ENCODE peak calls at places on chromosomes 2 and 18, in six cellular contexts. Q is HepG2, V is IMR-90, Y is neuronal stem cell, A is HCT116, U is OCI-LY7. X is an unnamed sample.

GRCh38 chr2:190551928-190552327 is 17.4 kb upstream of the NEMP2 start:
- DNase-seq in Q (no peak), V (no peak), Y (no peak), A (no peak), U (no peak), X (no peak)

GRCh38 chr2:203951366-203951902 is 14.9 kb downstream of the ICOS start:
- DNase-seq in Q (no peak), V (no peak), Y (no peak), A (no peak), U (peak; percentile 7), X (no peak)

GRCh38 chr2:238561230-238561629 is 134.5 kb downstream of the ASB1 start:
- DNase-seq in Q (peak; percentile 40), V (no peak), Y (no peak), A (no peak), U (no peak), X (peak; percentile 13)

GRCh38 chr2:27122791-27123190 is 824 bp upstream of the ABHD1 start:
- DNase-seq in Q (no peak), V (no peak), Y (no peak), A (no peak), U (no peak), X (no peak)

GRCh38 chr18:49529596-49529995 is 32.3 kb upstream of the LIPG start:
- DNase-seq in Q (no peak), V (no peak), Y (no peak), A (no peak), U (no peak), X (no peak)

GRCh38 chr2:12340164-12340563 is 376.6 kb upstream of the TRIB2 start:
- DNase-seq in Q (no peak), V (peak; percentile 87), Y (no peak), A (no peak), U (no peak), X (peak; percentile 79)

GRCh38 chr2:137048455-137048854 is 283.1 kb downstream of the THSD7B start:
- DNase-seq in Q (peak; percentile 29), V (no peak), Y (no peak), A (no peak), U (no peak), X (no peak)

GRCh38 chr2:64537991-64538390 is 13.9 kb downstream of the AFTPH start:
- DNase-seq in Q (no peak), V (peak; percentile 44), Y (no peak), A (no peak), U (no peak), X (peak; percentile 35)

GRCh38 chr2:223044092-223044836 is 7.7 kb upstream of the KCNE4 start:
- DNase-seq in Q (no peak), V (no peak), Y (no peak), A (no peak), U (no peak), X (no peak)

GRCh38 chr18:57561728-57562423 is 24.6 kb downstream of the FECH start:
- DNase-seq in Q (peak; percentile 47), V (peak; percentile 55), Y (peak; percentile 65), A (peak; percentile 16), U (peak; percentile 55), X (peak; percentile 59)

GRCh38 chr2:106030287-106031268 is 163.5 kb downstream of the UXS1 start:
- DNase-seq in Q (peak; percentile 90), V (peak; percentile 81), Y (no peak), A (no peak), U (no peak), X (peak; percentile 56)

GRCh38 chr2:181787310-181788048 is 104.1 kb upstream of the ITPRID2 start:
- DNase-seq in Q (no peak), V (no peak), Y (no peak), A (no peak), U (no peak), X (no peak)

GRCh38 chr2:181788883-181789555 is 102.5 kb upstream of the ITPRID2 start:
- DNase-seq in Q (no peak), V (peak; percentile 64), Y (no peak), A (no peak), U (no peak), X (peak; percentile 45)

GRCh38 chr2:181792906-181793305 is 98.6 kb upstream of the ITPRID2 start:
- DNase-seq in Q (no peak), V (no peak), Y (no peak), A (no peak), U (no peak), X (no peak)

GRCh38 chr2:181789827-181790448 is 101.6 kb upstream of the ITPRID2 start:
- DNase-seq in Q (no peak), V (no peak), Y (no peak), A (no peak), U (no peak), X (no peak)

DNA sequence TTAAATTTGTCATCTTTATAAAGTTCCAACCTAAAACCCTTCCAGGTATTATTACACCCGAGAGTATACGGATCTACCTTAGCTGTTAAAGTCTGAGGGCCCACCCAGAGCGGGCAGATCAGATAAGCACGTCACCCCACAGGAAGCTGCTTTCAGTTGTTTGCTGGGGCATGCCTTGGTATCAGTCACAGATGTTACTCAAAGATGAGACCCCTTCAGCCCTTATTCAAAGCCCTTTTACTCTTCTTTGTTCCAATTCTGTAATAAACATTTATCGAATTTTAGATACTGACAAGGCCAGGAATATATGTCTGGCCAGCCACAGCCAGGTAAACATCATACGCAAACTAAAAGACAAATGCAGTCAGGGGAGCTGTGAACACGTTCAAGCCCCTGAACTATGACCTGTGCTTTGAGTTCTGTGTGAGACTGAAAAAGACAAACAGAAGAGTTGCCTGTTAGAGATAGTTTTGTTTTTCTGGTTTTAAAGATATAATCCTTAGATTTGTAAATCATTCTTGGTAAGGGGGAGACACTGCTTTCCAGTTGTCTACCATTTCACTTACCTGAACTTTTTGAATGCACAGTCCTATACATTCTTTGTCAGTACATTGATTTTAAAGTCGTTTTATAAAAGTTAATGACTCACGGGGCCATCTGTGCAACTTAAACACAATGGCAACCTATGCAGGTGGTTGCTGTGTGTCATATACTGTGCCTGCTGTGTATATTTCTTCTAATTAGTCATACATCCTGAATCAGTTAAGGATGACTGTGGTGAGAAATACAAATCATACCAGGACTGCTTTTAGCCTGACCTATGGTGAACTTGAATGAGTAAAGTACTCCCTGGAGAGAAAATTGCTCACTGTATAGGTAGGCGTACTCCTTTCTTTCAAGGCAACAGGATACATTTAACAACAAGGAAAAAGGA is 100.5 kb upstream of the ITPRID2 start:
- DNase-seq in Q (peak; percentile 88), V (peak; percentile 99), Y (no peak), A (peak; percentile 98), U (no peak), X (peak; percentile 95)
- H2AFZ ChIP-seq in Q (peak overlapping the region; percentile 45), V (no peak overlapping the region), Y (peak overlapping the region; percentile 67), A (no peak overlapping the region), U (no peak overlapping the region), X (peak overlapping the region; percentile 7)

GRCh38 chr2:121365061-121365460 is 80.1 kb upstream of the TFCP2L1 start:
- DNase-seq in Q (no peak), V (no peak), Y (no peak), A (no peak), U (no peak), X (no peak)

GRCh38 chr2:121366040-121366439 is 81.0 kb upstream of the TFCP2L1 start:
- DNase-seq in Q (no peak), V (no peak), Y (no peak), A (no peak), U (no peak), X (no peak)

GRCh38 chr2:121368841-121369240 is 83.8 kb upstream of the TFCP2L1 start:
- DNase-seq in Q (no peak), V (peak; percentile 75), Y (no peak), A (no peak), U (no peak), X (peak; percentile 54)

GRCh38 chr2:121367246-121367900 is 82.4 kb upstream of the TFCP2L1 start:
- DNase-seq in Q (no peak), V (no peak), Y (no peak), A (no peak), U (no peak), X (no peak)

DNA sequence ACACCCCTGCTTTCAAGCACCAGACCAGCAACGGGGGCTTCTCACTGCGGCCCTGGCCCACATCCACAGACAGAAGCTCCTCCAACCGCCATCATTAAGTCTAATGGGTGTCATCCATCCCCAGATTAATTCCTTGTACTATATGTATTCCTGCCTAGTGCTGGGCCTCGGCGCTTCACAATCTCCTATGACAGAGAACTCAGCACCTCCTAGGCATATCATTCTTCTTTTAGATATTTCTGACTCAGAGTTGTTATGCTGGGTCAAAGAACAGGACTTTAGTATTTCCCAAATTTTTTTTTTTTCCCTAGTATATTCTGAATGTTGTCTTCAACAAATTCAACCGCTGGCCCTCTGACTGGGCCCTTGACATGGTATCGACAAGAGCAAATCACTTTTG is 83.2 kb upstream of the TFCP2L1 start:
- DNase-seq in Q (no peak), V (no peak), Y (no peak), A (no peak), U (no peak), X (no peak)
- H3K36me3 ChIP-seq in Q (peaks cover 27% of the 10 kb centered on the region), V (peaks cover 23% of the 10 kb centered on the region), Y (peaks cover 96% of the 10 kb centered on the region), A (no peaks in the 10 kb centered on the region), U (peaks cover 47% of the 10 kb centered on the region), X (peaks cover 15% of the 10 kb centered on the region)

GRCh38 chr2:60317831-60318230 is 235.6 kb downstream of the BCL11A start:
- DNase-seq in Q (no peak), V (no peak), Y (no peak), A (no peak), U (peak; percentile 92), X (peak; percentile 14)

GRCh38 chr2:60318544-60318943 is 234.9 kb downstream of the BCL11A start:
- DNase-seq in Q (no peak), V (no peak), Y (no peak), A (no peak), U (peak; percentile 60), X (peak; percentile 18)

GRCh38 chr2:60317029-60317386 is 236.4 kb downstream of the BCL11A start:
- DNase-seq in Q (no peak), V (no peak), Y (no peak), A (no peak), U (no peak), X (no peak)

GRCh38 chr2:60319031-60319547 is 234.4 kb downstream of the BCL11A start:
- DNase-seq in Q (no peak), V (no peak), Y (no peak), A (no peak), U (peak; percentile 75), X (no peak)

DNA sequence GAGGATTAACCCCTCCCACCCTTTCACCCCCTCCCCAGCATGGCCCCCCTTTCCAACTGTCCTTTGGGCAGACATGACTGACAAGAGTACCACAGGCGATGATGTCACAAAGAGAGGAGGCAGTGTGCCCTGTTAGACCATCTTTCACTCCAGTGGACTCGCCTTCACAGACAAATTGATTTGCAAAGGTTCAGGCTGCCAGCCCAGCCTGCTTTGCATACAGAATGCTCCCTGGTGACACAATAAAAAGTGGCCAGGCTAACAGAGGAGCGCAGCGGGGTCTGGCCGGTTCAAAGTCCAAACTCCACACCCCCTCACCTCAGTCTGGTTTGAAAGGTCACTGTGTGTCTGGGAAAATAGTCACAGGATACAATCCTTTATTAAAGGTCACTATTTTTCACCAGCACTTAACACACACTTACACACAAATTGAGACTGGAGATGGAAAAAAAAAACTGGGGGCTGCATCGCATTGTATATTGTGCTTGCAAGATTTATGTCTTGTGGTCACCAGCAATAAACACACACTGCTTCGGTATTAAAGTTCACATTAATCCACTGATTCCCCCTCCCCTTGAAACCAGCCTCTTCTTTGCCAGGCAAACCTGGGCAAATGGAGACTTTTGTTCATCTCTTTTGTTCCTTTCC is 236.9 kb downstream of the BCL11A start:
- DNase-seq in Q (peak; percentile 39), V (no peak), Y (peak; percentile 38), A (no peak), U (peak; percentile 55), X (no peak)
- H3K4me3 ChIP-seq in Q (no peak overlapping the region), V (no peak overlapping the region), Y (no peak overlapping the region), A (no peak overlapping the region), U (peak overlapping the region; percentile 9), X (no peak overlapping the region)

DNA sequence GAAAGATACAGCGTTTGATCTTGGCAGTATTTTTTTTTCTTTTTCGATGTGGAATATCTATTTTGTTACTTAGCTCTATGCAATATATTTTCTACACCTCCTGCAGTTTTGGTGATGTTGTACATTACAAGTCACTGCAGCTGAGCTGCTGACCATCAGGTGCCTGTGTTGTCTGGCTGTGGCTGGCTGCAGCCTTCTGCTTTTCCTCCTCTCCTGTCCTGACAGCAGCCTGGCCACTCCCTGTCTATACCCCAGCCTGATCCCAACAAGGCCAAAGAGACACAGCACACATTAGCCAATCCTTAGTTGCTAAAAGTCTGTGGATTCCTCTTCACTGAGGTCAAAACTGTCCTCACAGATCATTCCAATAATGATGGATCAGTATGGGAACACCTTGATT is 222.3 kb downstream of the MYT1L start:
- DNase-seq in Q (no peak), V (no peak), Y (no peak), A (no peak), U (no peak), X (no peak)
- H2AFZ ChIP-seq in Q (no peak overlapping the region), V (no peak overlapping the region), Y (no peak overlapping the region), A (no peak overlapping the region), U (no peak overlapping the region), X (no peak overlapping the region)